ENCODE peak calls at places on chromosome 15, in five cellular contexts. J, L, E, X and G are unnamed samples.

GRCh38 chr15:89448825-89449224 is 47.6 kb downstream of the RHCG start:
- DNase-seq in L (no peak), X (peak; percentile 35), J (no peak), E (no peak), G (peak; percentile 90)

GRCh38 chr15:67177750-67178149 is 76.7 kb downstream of the AAGAB start:
- DNase-seq in X (no peak), E (no peak), L (no peak), J (no peak), G (no peak)

GRCh38 chr15:77966540-77967290 is 110.8 kb downstream of the TBC1D2B start:
- DNase-seq in X (peak; percentile 69), J (peak; percentile 24), L (no peak), E (peak; percentile 32), G (peak; percentile 78)

GRCh38 chr15:35436422-35436821 is 109.5 kb downstream of the DPH6 start:
- DNase-seq in X (no peak), L (no peak), J (no peak), E (no peak), G (no peak)

GRCh38 chr15:38844683-38845195 is 280.1 kb upstream of the RASGRP1 start:
- DNase-seq in E (no peak), X (no peak), L (no peak), J (no peak), G (no peak)

GRCh38 chr15:67164811-67165652 is 89.4 kb downstream of the AAGAB start:
- DNase-seq in L (no peak), J (no peak), E (no peak), X (peak; percentile 74), G (no peak)

GRCh38 chr15:75348034-75348562 is 1.3 kb downstream of the NEIL1 start:
- DNase-seq in X (peak; percentile 64), E (no peak), L (no peak), J (no peak), G (peak; percentile 78)

GRCh38 chr15:89201465-89202005 is 19.8 kb downstream of the RLBP1 start:
- DNase-seq in X (no peak), E (no peak), L (no peak), J (no peak), G (no peak)

GRCh38 chr15:68204776-68205557 is at the start of gene CALML4:
- DNase-seq in J (no peak), L (no peak), E (peak; percentile 74), X (no peak), G (no peak)

GRCh38 chr15:29889545-29890329 is 67.5 kb upstream of the TJP1 start:
- DNase-seq in J (no peak), L (no peak), X (no peak), E (no peak), G (no peak)

GRCh38 chr15:57146394-57147140 is 228.1 kb downstream of the TCF12 start:
- DNase-seq in E (peak; percentile 9), J (peak; percentile 53), X (no peak), L (no peak), G (peak; percentile 21)

GRCh38 chr15:66108483-66109270 is 144.9 kb downstream of the MEGF11 start:
- DNase-seq in J (no peak), E (no peak), X (no peak), L (no peak), G (no peak)

GRCh38 chr15:50114381-50114780 is 4.7 kb downstream of the ATP8B4 start:
- DNase-seq in J (no peak), E (no peak), L (no peak), X (no peak), G (no peak)

GRCh38 chr15:66459818-66460615 is 37.5 kb downstream of the SNAPC5 start:
- DNase-seq in E (no peak), J (no peak), X (no peak), L (no peak), G (no peak)

GRCh38 chr15:55457401-55458022 is 49.2 kb downstream of the PIERCE2 start:
- DNase-seq in E (no peak), J (no peak), X (no peak), L (no peak), G (no peak)
- TF ChIP-seq USF2 in E (no peak), J (no peak), X (no peak), L (no peak), G (no peak)

GRCh38 chr15:59274126-59274970 is 67.7 kb downstream of the LDHAL6B start:
- DNase-seq in L (no peak), J (no peak), E (no peak), X (no peak), G (no peak)
- TF ChIP-seq SIN3A in L (no peak), J (no peak), E (no peak), X (no peak), G (no peak)

GRCh38 chr15:98599911-98600685 is 48.2 kb upstream of the IGF1R start:
- DNase-seq in X (peak; percentile 52), J (no peak), L (peak; percentile 21), E (no peak), G (no peak)

GRCh38 chr15:98597666-98598065 is 50.7 kb upstream of the IGF1R start:
- DNase-seq in X (peak; percentile 39), E (no peak), J (no peak), L (no peak), G (no peak)

GRCh38 chr15:98596131-98596530 is 52.2 kb upstream of the IGF1R start:
- DNase-seq in J (no peak), X (no peak), L (no peak), E (no peak), G (no peak)

GRCh38 chr15:98592136-98592535 is 56.2 kb upstream of the IGF1R start:
- DNase-seq in X (peak; percentile 47), E (no peak), J (no peak), L (no peak), G (no peak)

DNA sequence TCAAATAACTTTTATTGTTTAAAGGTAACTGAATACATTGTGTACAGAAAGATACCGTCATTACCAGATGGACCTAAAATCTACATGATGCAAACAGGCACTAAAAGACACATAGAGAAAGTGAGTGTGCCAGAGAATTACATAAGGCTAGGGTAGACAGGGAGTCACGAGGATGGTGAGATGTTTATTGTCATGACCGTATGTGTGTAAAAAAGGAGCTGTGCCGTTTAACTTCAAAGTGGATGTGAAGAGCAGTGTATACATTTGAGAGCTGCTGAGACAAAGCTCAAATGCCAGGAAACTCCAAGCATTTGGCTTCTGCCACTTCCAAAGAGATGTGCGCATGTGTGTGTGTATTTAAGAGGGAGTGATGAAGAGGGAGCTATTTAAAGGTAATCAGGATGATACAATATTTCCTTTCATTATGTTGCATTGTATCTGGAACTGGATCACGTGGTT is 51.4 kb upstream of the IGF1R start:
- DNase-seq in L (no peak), J (no peak), X (no peak), E (no peak), G (no peak)
- TF ChIP-seq USF2 in L (no peak), J (no peak), X (no peak), E (peak; percentile 18), G (no peak)

GRCh38 chr15:79874242-79874641 is 22.6 kb downstream of the MTHFS start:
- DNase-seq in L (no peak), E (peak; percentile 52), X (no peak), J (no peak), G (no peak)

GRCh38 chr15:79878078-79878705 is 18.6 kb downstream of the MTHFS start:
- DNase-seq in X (no peak), E (no peak), L (no peak), J (no peak), G (no peak)

GRCh38 chr15:79875213-79875612 is 21.6 kb downstream of the MTHFS start:
- DNase-seq in J (no peak), L (no peak), E (no peak), X (no peak), G (no peak)

GRCh38 chr15:79872358-79873017 is 24.3 kb downstream of the MTHFS start:
- DNase-seq in J (no peak), L (no peak), E (no peak), X (no peak), G (no peak)
- TF ChIP-seq SIN3A in J (no peak), L (no peak), E (no peak), X (no peak), G (no peak)

DNA sequence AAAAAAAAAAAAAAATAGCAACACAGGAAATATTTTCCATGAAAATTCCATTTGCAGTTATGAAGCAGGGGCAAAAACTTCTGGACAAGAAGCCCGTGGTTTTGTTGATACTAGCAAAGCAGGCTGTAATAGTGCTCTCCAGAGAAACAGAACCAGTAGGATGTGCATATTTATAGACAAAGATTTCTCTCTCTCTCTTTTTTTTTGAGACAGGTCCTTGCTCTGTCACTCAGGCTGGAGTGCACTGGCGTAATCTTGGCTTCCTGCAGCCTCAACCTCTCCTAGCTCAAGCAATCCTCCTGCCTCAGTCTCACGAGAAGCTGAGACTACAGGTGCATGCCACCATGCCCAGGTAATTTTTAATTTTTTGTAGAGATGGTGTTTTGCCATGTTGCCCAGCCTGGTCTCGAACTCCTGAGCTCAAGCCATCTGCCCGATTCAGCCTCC is 67.1 kb upstream of the CHD2 start:
- DNase-seq in E (no peak), J (no peak), X (no peak), L (no peak), G (no peak)
- TF ChIP-seq USF2 in E (no peak), J (no peak), X (no peak), L (no peak), G (no peak)